ENCODE peak calls at places on chromosomes 12 and 14, in six cellular contexts. P, U, V, J, C and S are unnamed samples.

GRCh38 chr14:92546347-92547053 is 32.9 kb downstream of the RIN3 start:
- DNase-seq in P (no peak), U (no peak), V (no peak), J (peak), C (no peak), S (no peak)

GRCh38 chr14:94775875-94776217 is 5.9 kb upstream of the GSC start:
- DNase-seq in P (no peak), U (no peak), V (no peak), J (no peak), C (no peak), S (no peak)

GRCh38 chr12:51345681-51346080 is 798 bp downstream of the CELA1 start:
- DNase-seq in P (no peak), U (no peak), V (no peak), J (no peak), C (no peak), S (no peak)

GRCh38 chr14:72644038-72644437 is 249.9 kb downstream of the DPF3 start:
- DNase-seq in P (no peak), U (no peak), V (no peak), J (no peak), C (no peak), S (no peak)

GRCh38 chr14:105018414-105018813 is 2.5 kb downstream of the CDCA4 start:
- DNase-seq in P (no peak), U (no peak), V (no peak), J (no peak), C (no peak), S (no peak)

GRCh38 chr12:114443607-114444421 is 37.9 kb upstream of the TBX5 start:
- DNase-seq in P (peak), U (no peak), V (no peak), J (no peak), C (no peak), S (no peak)

GRCh38 chr12:42759622-42760273 is 170.2 kb upstream of the PRICKLE1 start:
- DNase-seq in P (peak), U (no peak), V (peak), J (no peak), C (peak), S (peak)

GRCh38 chr14:70891741-70892140 is 15.5 kb upstream of the PCNX1 start:
- DNase-seq in P (no peak), U (no peak), V (no peak), J (no peak), C (no peak), S (no peak)

GRCh38 chr12:52798671-52799497 is 3.0 kb upstream of the KRT3 start:
- DNase-seq in P (no peak), U (no peak), V (no peak), J (no peak), C (no peak), S (no peak)

GRCh38 chr12:54126696-54127537 is 61.9 kb downstream of the SMUG1 start:
- DNase-seq in P (peak), U (no peak), V (peak), J (no peak), C (peak), S (no peak)

GRCh38 chr14:38389666-38390065 is 133.8 kb upstream of the CLEC14A start:
- DNase-seq in P (no peak), U (no peak), V (no peak), J (no peak), C (no peak), S (no peak)

GRCh38 chr12:76123301-76124212 is 39.1 kb upstream of the NAP1L1 start:
- DNase-seq in P (no peak), U (no peak), V (no peak), J (no peak), C (no peak), S (no peak)

GRCh38 chr12:29611906-29612305 is 114.4 kb upstream of the OVCH1 start:
- DNase-seq in P (no peak), U (no peak), V (no peak), J (peak), C (no peak), S (peak)

GRCh38 chr12:2284857-2285256 is 232.1 kb downstream of the CACNA1C start:
- DNase-seq in P (peak), U (peak), V (peak), J (no peak), C (no peak), S (peak)

GRCh38 chr12:58502236-58502635 is 418.1 kb downstream of the LRIG3 start:
- DNase-seq in P (no peak), U (no peak), V (no peak), J (no peak), C (peak), S (no peak)

GRCh38 chr12:39692258-39692853 is 72.8 kb upstream of the ABCD2 start:
- DNase-seq in P (no peak), U (no peak), V (no peak), J (no peak), C (no peak), S (no peak)

GRCh38 chr12:114163766-114164165 is 197.6 kb upstream of the RBM19 start:
- DNase-seq in P (no peak), U (no peak), V (no peak), J (peak), C (no peak), S (no peak)

GRCh38 chr14:60266021-60266937 is 17.3 kb downstream of the PPM1A start:
- DNase-seq in P (no peak), U (no peak), V (no peak), J (no peak), C (no peak), S (no peak)

GRCh38 chr12:93569656-93570551 is 2.6 kb upstream of the SOCS2 start:
- DNase-seq in P (peak), U (peak), V (peak), J (peak), C (peak), S (peak)

GRCh38 chr12:30965613-30965985 is 39.1 kb downstream of the TSPAN11 start:
- DNase-seq in P (no peak), U (no peak), V (no peak), J (no peak), C (no peak), S (no peak)

GRCh38 chr12:127158385-127159061 is 1108.4 kb upstream of the TMEM132C start:
- DNase-seq in P (no peak), U (no peak), V (no peak), J (no peak), C (no peak), S (no peak)

GRCh38 chr14:29222671-29223268 is 456.2 kb downstream of the FOXG1 start:
- DNase-seq in P (no peak), U (no peak), V (no peak), J (peak), C (no peak), S (peak)

GRCh38 chr12:54350743-54351142 is 13.5 kb downstream of the GPR84 start:
- DNase-seq in P (no peak), U (no peak), V (no peak), J (no peak), C (no peak), S (no peak)

GRCh38 chr14:61213930-61214329 is 67.2 kb downstream of the TMEM30B start:
- DNase-seq in P (no peak), U (no peak), V (no peak), J (no peak), C (no peak), S (no peak)

GRCh38 chr12:94110258-94110657 is 38.1 kb upstream of the PLXNC1 start:
- DNase-seq in P (no peak), U (no peak), V (no peak), J (no peak), C (no peak), S (no peak)